ENCODE peak calls at places on chromosomes 12 and 14, in eight cellular contexts. G is HepG2, Q is stomach, N is ovary, E is sigmoid colon, H is SK-N-SH, Z is suprapubic skin, D is A549. I is an unnamed sample.

GRCh38 chr12:78171082-78171481 is 340.4 kb downstream of the NAV3 start:
- DNase-seq in D (no peak), N (no peak), Q (no peak), H (no peak), G (no peak), Z (no peak), E (no peak), I (no peak)

GRCh38 chr14:54839681-54840080 is 62.9 kb downstream of the GCH1 start:
- DNase-seq in Q (no peak), E (peak; percentile 83), N (no peak), H (no peak), Z (no peak), G (peak; percentile 89), D (no peak), I (no peak)

GRCh38 chr14:61346221-61346620 is 24.8 kb downstream of the PRKCH start:
- DNase-seq in H (no peak), Z (no peak), G (no peak), D (no peak), E (no peak), N (no peak), Q (no peak), I (no peak)

GRCh38 chr12:79737875-79738718 is 47.3 kb upstream of the PAWR start:
- DNase-seq in E (no peak), Q (peak; percentile 42), N (no peak), D (peak; percentile 52), H (peak; percentile 28), G (peak; percentile 68), Z (no peak), I (peak; percentile 16)

GRCh38 chr12:27179399-27180214 is 64.5 kb upstream of the STK38L start:
- DNase-seq in H (no peak), N (no peak), Q (no peak), E (no peak), G (peak; percentile 25), D (peak; percentile 60), Z (no peak), I (peak; percentile 96)

GRCh38 chr12:1656894-1657293 is 27.9 kb downstream of the WNT5B start:
- DNase-seq in G (no peak), Z (no peak), D (no peak), Q (no peak), E (peak; percentile 86), N (no peak), H (no peak), I (no peak)

GRCh38 chr14:23362200-23362599 is 2.8 kb downstream of the EFS start:
- DNase-seq in E (no peak), D (no peak), H (no peak), N (no peak), G (peak; percentile 36), Q (no peak), Z (peak; percentile 23), I (no peak)

GRCh38 chr14:63650336-63650952 is 8.8 kb upstream of the WDR89 start:
- DNase-seq in H (no peak), D (no peak), Q (no peak), N (no peak), E (no peak), G (no peak), Z (no peak), I (peak; percentile 54)

GRCh38 chr14:20706657-20707355 is 18.2 kb downstream of the ANG start:
- DNase-seq in Q (no peak), E (no peak), N (no peak), H (no peak), D (no peak), Z (no peak), G (no peak), I (no peak)

GRCh38 chr14:95979339-95980042 is 59.7 kb upstream of the C14orf132 start:
- DNase-seq in D (no peak), G (no peak), H (peak; percentile 44), N (no peak), E (no peak), Q (no peak), Z (no peak), I (no peak)

GRCh38 chr12:120972870-120973543 is 5.3 kb upstream of the HNF1A start:
- DNase-seq in Z (no peak), E (no peak), N (no peak), H (no peak), D (no peak), G (peak; percentile 90), Q (no peak), I (no peak)

GRCh38 chr12:6700646-6701051 is at the start of gene PIANP:
- DNase-seq in Z (no peak), D (peak; percentile 30), H (peak; percentile 92), G (no peak), E (peak; percentile 72), N (peak; percentile 67), Q (peak; percentile 36), I (no peak)

DNA sequence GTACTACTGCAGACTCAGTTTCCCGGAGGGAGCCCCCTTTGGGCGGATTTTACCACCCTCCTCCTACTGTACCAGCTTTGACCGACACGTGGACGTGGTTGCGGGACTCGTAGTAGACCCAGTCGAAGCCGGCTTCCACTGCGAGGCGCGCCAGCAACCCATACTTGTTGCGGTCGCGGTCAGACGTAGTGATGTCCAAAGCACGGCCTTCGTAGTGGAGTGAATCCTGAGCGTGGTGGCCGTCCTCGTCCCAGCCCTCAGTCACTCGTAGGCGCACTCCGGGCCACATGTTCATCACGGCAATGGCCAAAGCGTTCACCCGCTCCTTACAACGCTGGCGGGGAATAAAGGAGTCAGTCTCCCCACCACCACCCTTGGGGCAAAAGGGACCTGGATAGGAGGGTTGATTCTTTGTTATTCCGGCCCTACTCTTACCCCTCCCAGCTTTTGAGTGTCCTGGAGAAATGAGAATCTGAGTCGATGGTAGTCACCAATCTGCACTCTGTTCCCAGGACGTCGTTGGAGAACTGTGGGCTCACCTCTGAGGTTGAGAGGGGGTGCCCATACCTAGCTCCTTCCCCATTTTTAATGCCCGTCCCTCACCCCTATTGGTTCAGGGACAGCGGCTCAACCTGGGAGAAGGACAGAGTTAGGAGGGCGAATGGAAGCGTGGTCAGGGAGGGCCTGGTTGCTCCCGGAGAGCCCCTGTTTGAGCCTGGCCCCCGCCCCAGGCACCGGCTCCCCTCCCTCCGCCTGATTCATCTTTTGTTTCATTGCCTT is 3.4 kb downstream of the DHH start:
- DNase-seq in Q (no peak), E (no peak), H (no peak), Z (no peak), G (no peak), D (no peak), N (no peak), I (no peak)
- H3K4me3 ChIP-seq in Q (peak overlapping the region; percentile 18), E (peak overlapping the region; percentile 25), H (no peak overlapping the region), Z (peak overlapping the region; percentile 48), G (peak overlapping the region; percentile 70), D (no peak overlapping the region), N (no peak overlapping the region), I (no peak overlapping the region)

DNA sequence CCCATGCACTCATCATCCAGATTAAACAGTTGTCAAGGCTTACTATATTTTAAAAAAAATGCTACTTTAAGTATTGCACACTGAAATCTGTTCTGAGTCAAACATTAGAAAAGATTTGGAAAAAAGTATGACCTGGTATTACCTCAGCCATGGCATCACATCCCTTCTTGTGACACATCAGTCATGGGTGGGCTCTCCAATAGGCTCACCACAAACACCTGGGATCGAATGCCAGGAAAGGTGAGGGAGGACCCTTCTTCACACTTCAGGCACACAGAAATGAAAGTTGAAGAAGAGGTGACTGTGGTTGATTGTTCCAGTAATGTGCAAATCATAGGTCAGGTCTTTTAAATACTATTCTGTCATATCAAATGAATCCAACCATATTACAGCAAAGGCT is 36.6 kb upstream of the GZMB start:
- DNase-seq in H (no peak), Z (no peak), E (no peak), G (no peak), N (no peak), D (no peak), Q (no peak), I (no peak)
- TF ChIP-seq EP300 in H (no peak), Z (no peak), E (no peak), G (no peak), N (no peak), D (no peak), Q (no peak), I (no peak)

GRCh38 chr14:69610859-69611263 is 535 bp upstream of the SUSD6 start:
- DNase-seq in D (no peak), Z (no peak), E (no peak), H (peak; percentile 41), Q (no peak), G (no peak), N (peak; percentile 30), I (no peak)
- H3K4me1 ChIP-seq in D (peaks cover 36% of the 10 kb centered on the region), Z (peaks cover 49% of the 10 kb centered on the region), E (no peaks in the 10 kb centered on the region), H (no peaks in the 10 kb centered on the region), Q (peaks cover 66% of the 10 kb centered on the region), G (peaks cover 72% of the 10 kb centered on the region), N (peaks cover 12% of the 10 kb centered on the region), I (peaks cover 22% of the 10 kb centered on the region)

DNA sequence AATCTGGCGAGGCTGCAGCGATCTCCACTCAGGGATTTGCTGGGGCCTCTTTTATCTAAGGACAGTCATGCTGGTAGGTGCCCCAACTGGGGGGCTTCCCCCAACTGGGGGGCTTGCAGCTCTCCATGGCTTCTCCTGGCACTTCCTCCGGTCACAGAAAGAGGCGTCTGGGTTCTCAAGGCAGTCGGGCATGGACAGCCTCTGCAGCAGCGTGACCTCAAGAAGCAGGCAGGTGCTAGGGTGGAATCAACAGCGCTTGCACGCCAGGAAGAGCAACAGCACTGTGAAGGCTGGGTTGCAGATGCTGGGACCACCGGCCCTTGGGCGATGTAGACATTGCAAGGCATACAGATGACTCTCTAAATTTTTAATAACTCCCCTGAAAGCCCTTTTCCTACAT is 46.2 kb downstream of the BCL11B start:
- DNase-seq in H (no peak), N (no peak), G (no peak), Q (no peak), E (no peak), Z (no peak), D (no peak), I (no peak)
- H3K4me3 ChIP-seq in H (no peak overlapping the region), N (no peak overlapping the region), G (no peak overlapping the region), Q (no peak overlapping the region), E (no peak overlapping the region), Z (no peak overlapping the region), D (no peak overlapping the region), I (no peak overlapping the region)

GRCh38 chr12:51439330-51439729 is 14.7 kb downstream of the SLC4A8 start:
- DNase-seq in N (no peak), Q (no peak), E (no peak), G (no peak), D (no peak), Z (no peak), H (no peak), I (no peak)

GRCh38 chr12:51442324-51442723 is 17.7 kb downstream of the SLC4A8 start:
- DNase-seq in Q (no peak), N (no peak), E (no peak), Z (no peak), G (no peak), H (no peak), D (no peak), I (no peak)

GRCh38 chr12:51443573-51443972 is 18.9 kb downstream of the SLC4A8 start:
- DNase-seq in G (no peak), H (no peak), Q (no peak), D (no peak), Z (no peak), E (no peak), N (no peak), I (no peak)

GRCh38 chr12:51437471-51437870 is 12.8 kb downstream of the SLC4A8 start:
- DNase-seq in G (no peak), D (no peak), N (no peak), H (no peak), Z (no peak), Q (no peak), E (no peak), I (no peak)

GRCh38 chr12:51441583-51441982 is 17.0 kb downstream of the SLC4A8 start:
- DNase-seq in N (peak; percentile 37), H (no peak), D (no peak), E (no peak), Z (no peak), G (no peak), Q (no peak), I (no peak)
- TF ChIP-seq EP300 in N (no peak), H (no peak), D (no peak), E (no peak), Z (no peak), G (no peak), Q (no peak), I (no peak)

I was measured in GM12878.